ENCODE peak calls at places on chromosomes 4 and X, in four cellular contexts. One of them, this sample, is unnamed.

GRCh38 chrX:138504254-138504653 is 207.3 kb downstream of the FGF13 start:
- DNase-seq in cardiac muscle cell: no peak
- DNase-seq in mucosa of descending colon: no peak
- DNase-seq in psoas muscle: no peak
- DNase-seq in this sample: no peak

GRCh38 chr4:108834787-108835384 is 72.0 kb upstream of the ETNPPL start:
- DNase-seq in cardiac muscle cell: peak; percentile 55
- DNase-seq in mucosa of descending colon: no peak
- DNase-seq in psoas muscle: no peak
- DNase-seq in this sample: no peak

GRCh38 chr4:93396274-93396673 is 432.3 kb upstream of the ATOH1 start:
- DNase-seq in cardiac muscle cell: no peak
- DNase-seq in mucosa of descending colon: no peak
- DNase-seq in psoas muscle: no peak
- DNase-seq in this sample: no peak

GRCh38 chrX:115533485-115533884 is 27.5 kb upstream of the PLS3 start:
- DNase-seq in cardiac muscle cell: no peak
- DNase-seq in mucosa of descending colon: no peak
- DNase-seq in psoas muscle: no peak
- DNase-seq in this sample: no peak

GRCh38 chrX:153454901-153455550 is 9.2 kb upstream of the TREX2 start:
- DNase-seq in cardiac muscle cell: no peak
- DNase-seq in mucosa of descending colon: no peak
- DNase-seq in psoas muscle: peak; percentile 12
- DNase-seq in this sample: no peak

GRCh38 chr4:25638221-25638601 is 17.4 kb upstream of the SLC34A2 start:
- DNase-seq in cardiac muscle cell: no peak
- DNase-seq in mucosa of descending colon: no peak
- DNase-seq in psoas muscle: no peak
- DNase-seq in this sample: no peak

GRCh38 chr4:41692717-41693345 is 55.7 kb downstream of the PHOX2B start:
- DNase-seq in cardiac muscle cell: peak; percentile 73
- DNase-seq in mucosa of descending colon: peak; percentile 42
- DNase-seq in psoas muscle: peak; percentile 58
- DNase-seq in this sample: peak; percentile 15

GRCh38 chr4:138983690-138984089 is 31.9 kb upstream of the NOCT start:
- DNase-seq in cardiac muscle cell: no peak
- DNase-seq in mucosa of descending colon: no peak
- DNase-seq in psoas muscle: no peak
- DNase-seq in this sample: no peak

GRCh38 chrX:84907324-84907946 is 96.2 kb upstream of the APOOL start:
- DNase-seq in cardiac muscle cell: peak; percentile 6
- DNase-seq in mucosa of descending colon: no peak
- DNase-seq in psoas muscle: no peak
- DNase-seq in this sample: no peak

GRCh38 chr4:99087887-99088484 is 602 bp downstream of the ADH5 start:
- DNase-seq in cardiac muscle cell: peak; percentile 67
- DNase-seq in mucosa of descending colon: peak; percentile 70
- DNase-seq in psoas muscle: peak; percentile 86
- DNase-seq in this sample: peak; percentile 81

GRCh38 chr4:78645853-78646757 is 94.5 kb downstream of the ANXA3 start:
- DNase-seq in cardiac muscle cell: no peak
- DNase-seq in mucosa of descending colon: peak; percentile 67
- DNase-seq in psoas muscle: peak; percentile 82
- DNase-seq in this sample: peak; percentile 81

GRCh38 chrX:19005909-19006308 is 22.0 kb upstream of the PHKA2 start:
- DNase-seq in cardiac muscle cell: no peak
- DNase-seq in mucosa of descending colon: peak; percentile 13
- DNase-seq in psoas muscle: no peak
- DNase-seq in this sample: no peak
- TF ChIP-seq CTCF in cardiac muscle cell: no peak
- TF ChIP-seq CTCF in mucosa of descending colon: no peak
- TF ChIP-seq CTCF in psoas muscle: no peak
- TF ChIP-seq CTCF in this sample: no peak

GRCh38 chr4:7279902-7280301 is 87.6 kb downstream of the SORCS2 start:
- DNase-seq in cardiac muscle cell: no peak
- DNase-seq in mucosa of descending colon: no peak
- DNase-seq in psoas muscle: no peak
- DNase-seq in this sample: no peak
- H3K36me3 ChIP-seq in cardiac muscle cell: no peaks in the 10 kb centered on the region
- H3K36me3 ChIP-seq in mucosa of descending colon: no peaks in the 10 kb centered on the region
- H3K36me3 ChIP-seq in psoas muscle: no peaks in the 10 kb centered on the region
- H3K36me3 ChIP-seq in this sample: no peaks in the 10 kb centered on the region

GRCh38 chr4:151667025-151667424 is 93.8 kb downstream of the GATB start:
- DNase-seq in cardiac muscle cell: no peak
- DNase-seq in mucosa of descending colon: no peak
- DNase-seq in psoas muscle: peak; percentile 73
- DNase-seq in this sample: peak; percentile 70

GRCh38 chr4:151666501-151666900 is 94.3 kb downstream of the GATB start:
- DNase-seq in cardiac muscle cell: no peak
- DNase-seq in mucosa of descending colon: no peak
- DNase-seq in psoas muscle: no peak
- DNase-seq in this sample: no peak

GRCh38 chr4:151665442-151666127 is 95.2 kb downstream of the GATB start:
- DNase-seq in cardiac muscle cell: no peak
- DNase-seq in mucosa of descending colon: no peak
- DNase-seq in psoas muscle: no peak
- DNase-seq in this sample: no peak

GRCh38 chr4:151664289-151664688 is 96.5 kb downstream of the GATB start:
- DNase-seq in cardiac muscle cell: no peak
- DNase-seq in mucosa of descending colon: no peak
- DNase-seq in psoas muscle: no peak
- DNase-seq in this sample: no peak

DNA sequence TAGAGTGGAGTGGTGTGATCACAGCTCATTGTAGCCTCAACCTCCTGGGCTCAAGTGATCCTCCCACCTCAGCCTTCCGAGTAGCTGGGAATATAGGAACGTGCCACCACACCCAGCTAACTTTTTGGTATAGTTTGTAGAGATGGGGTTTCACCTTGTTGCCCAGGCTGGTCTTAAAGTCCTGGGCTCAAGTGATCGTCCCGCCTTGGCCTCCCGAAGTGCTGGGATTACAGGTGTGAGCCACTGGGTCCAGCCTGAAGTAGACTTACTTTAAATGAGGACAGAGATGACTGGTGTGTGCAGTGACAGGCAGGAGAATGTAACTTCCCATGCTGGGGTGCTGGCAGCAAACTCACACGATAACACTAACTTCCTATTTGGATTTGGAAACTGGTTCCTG is 95.8 kb downstream of the GATB start:
- DNase-seq in cardiac muscle cell: no peak
- DNase-seq in mucosa of descending colon: no peak
- DNase-seq in psoas muscle: no peak
- DNase-seq in this sample: no peak
- H3K4me1 ChIP-seq in cardiac muscle cell: peaks cover 11% of the 10 kb centered on the region
- H3K4me1 ChIP-seq in mucosa of descending colon: no peaks in the 10 kb centered on the region
- H3K4me1 ChIP-seq in psoas muscle: peaks cover 69% of the 10 kb centered on the region
- H3K4me1 ChIP-seq in this sample: peaks cover 53% of the 10 kb centered on the region

GRCh38 chrX:40156472-40157227 is 58.9 kb upstream of the BCOR start:
- DNase-seq in cardiac muscle cell: no peak
- DNase-seq in mucosa of descending colon: no peak
- DNase-seq in psoas muscle: no peak
- DNase-seq in this sample: no peak

GRCh38 chrX:40155617-40156471 is 58.1 kb upstream of the BCOR start:
- DNase-seq in cardiac muscle cell: no peak
- DNase-seq in mucosa of descending colon: peak; percentile 12
- DNase-seq in psoas muscle: no peak
- DNase-seq in this sample: no peak

GRCh38 chrX:40157228-40158035 is 59.7 kb upstream of the BCOR start:
- DNase-seq in cardiac muscle cell: no peak
- DNase-seq in mucosa of descending colon: no peak
- DNase-seq in psoas muscle: no peak
- DNase-seq in this sample: no peak

GRCh38 chrX:40154853-40155616 is 57.3 kb upstream of the BCOR start:
- DNase-seq in cardiac muscle cell: peak; percentile 95
- DNase-seq in mucosa of descending colon: peak; percentile 60
- DNase-seq in psoas muscle: peak; percentile 84
- DNase-seq in this sample: peak; percentile 79

DNA sequence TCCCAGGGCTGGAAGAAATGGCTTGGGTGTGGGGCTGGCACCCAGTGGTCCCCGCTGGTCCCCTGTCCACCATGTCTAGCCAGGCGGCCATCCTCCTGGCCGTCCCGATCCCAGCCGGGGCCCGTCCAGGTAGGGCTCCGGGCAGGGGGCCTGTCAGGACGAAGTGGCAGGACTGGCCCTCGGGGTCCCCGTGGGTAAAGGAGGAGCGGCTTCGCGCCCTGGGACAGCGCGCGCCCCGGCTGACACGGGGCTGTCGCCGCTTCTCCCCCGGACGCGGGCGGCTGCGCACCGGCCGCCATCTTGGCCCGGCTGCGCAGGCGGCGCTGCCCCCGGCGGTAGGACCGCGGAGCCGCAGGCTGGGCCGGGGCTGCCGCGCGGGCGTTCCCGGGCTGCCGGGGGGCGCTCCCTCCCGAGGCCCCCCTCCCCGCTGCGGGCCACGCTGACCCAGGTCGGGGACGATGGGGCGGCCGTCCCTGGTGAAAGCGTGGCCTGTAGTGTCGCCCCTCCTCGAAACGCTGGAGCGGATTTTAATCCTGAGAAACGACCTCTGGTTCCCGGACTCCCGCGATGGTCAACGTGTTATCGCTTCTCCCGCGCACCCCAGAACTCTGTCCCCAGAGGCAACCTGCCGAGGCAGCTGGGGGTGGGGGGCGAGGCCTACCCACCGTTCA is 60.4 kb upstream of the BCOR start:
- DNase-seq in cardiac muscle cell: peak; percentile 75
- DNase-seq in mucosa of descending colon: peak; percentile 23
- DNase-seq in psoas muscle: peak; percentile 64
- DNase-seq in this sample: no peak
- TF ChIP-seq CTCF in cardiac muscle cell: peak; percentile 2
- TF ChIP-seq CTCF in mucosa of descending colon: peak; percentile 52
- TF ChIP-seq CTCF in psoas muscle: peak; percentile 59
- TF ChIP-seq CTCF in this sample: peak; percentile 78

DNA sequence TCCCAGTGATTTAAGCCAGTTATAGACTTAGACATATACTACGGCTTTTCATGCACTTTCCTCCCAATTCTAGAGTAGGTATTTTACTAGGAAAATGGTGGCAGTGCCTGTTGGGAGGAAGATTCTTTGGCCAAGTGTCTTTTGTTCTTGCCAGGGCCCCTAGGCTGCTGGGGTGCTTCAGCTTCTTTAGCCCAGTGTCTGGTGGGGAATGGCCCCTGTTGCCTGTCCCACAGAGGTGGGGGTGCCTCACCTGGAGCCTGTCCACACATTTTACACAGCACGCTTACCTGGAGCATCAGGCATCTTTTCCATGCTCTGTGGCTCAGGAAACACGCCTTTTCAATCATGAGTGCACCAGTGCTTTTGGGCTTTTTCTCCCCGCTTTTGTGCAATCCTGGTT is 33.2 kb upstream of the MSANTD1 start:
- DNase-seq in cardiac muscle cell: no peak
- DNase-seq in mucosa of descending colon: no peak
- DNase-seq in psoas muscle: peak; percentile 6
- DNase-seq in this sample: peak; percentile 1
- H3K36me3 ChIP-seq in cardiac muscle cell: peaks cover 58% of the 10 kb centered on the region
- H3K36me3 ChIP-seq in mucosa of descending colon: peaks cover 14% of the 10 kb centered on the region
- H3K36me3 ChIP-seq in psoas muscle: peaks cover 11% of the 10 kb centered on the region
- H3K36me3 ChIP-seq in this sample: no peaks in the 10 kb centered on the region

GRCh38 chrX:10608099-10608498 is 12.3 kb downstream of the MID1 start:
- DNase-seq in cardiac muscle cell: no peak
- DNase-seq in mucosa of descending colon: peak; percentile 31
- DNase-seq in psoas muscle: no peak
- DNase-seq in this sample: no peak

GRCh38 chrX:10603612-10604011 is 16.8 kb downstream of the MID1 start:
- DNase-seq in cardiac muscle cell: no peak
- DNase-seq in mucosa of descending colon: no peak
- DNase-seq in psoas muscle: no peak
- DNase-seq in this sample: no peak

GRCh38 chrX:10602646-10603045 is 17.7 kb downstream of the MID1 start:
- DNase-seq in cardiac muscle cell: no peak
- DNase-seq in mucosa of descending colon: no peak
- DNase-seq in psoas muscle: no peak
- DNase-seq in this sample: no peak

GRCh38 chrX:10611441-10612090 is 8.8 kb downstream of the MID1 start:
- DNase-seq in cardiac muscle cell: no peak
- DNase-seq in mucosa of descending colon: no peak
- DNase-seq in psoas muscle: no peak
- DNase-seq in this sample: no peak

DNA sequence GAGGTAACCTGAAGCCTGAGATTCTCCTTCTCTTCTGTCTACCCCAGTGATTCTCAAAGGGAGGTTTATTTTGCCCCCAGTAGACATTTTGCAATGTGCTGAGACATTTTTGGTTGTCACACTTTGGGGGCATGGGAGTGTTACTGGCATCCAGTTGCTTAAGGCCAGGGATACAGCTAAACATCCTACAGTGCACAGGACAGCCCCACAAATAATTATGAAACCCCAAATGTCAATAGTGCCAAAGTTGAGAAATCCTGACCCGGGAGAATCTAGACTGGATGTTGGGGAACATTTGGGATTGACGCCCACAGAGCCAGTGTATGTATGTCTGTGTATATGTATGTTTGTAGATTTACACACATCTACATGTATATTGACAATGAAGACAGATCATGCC is 13.2 kb downstream of the MID1 start:
- DNase-seq in cardiac muscle cell: no peak
- DNase-seq in mucosa of descending colon: no peak
- DNase-seq in psoas muscle: no peak
- DNase-seq in this sample: no peak
- H3K4me1 ChIP-seq in cardiac muscle cell: peaks cover 13% of the 10 kb centered on the region
- H3K4me1 ChIP-seq in mucosa of descending colon: no peaks in the 10 kb centered on the region
- H3K4me1 ChIP-seq in psoas muscle: no peaks in the 10 kb centered on the region
- H3K4me1 ChIP-seq in this sample: no peaks in the 10 kb centered on the region

GRCh38 chrX:68402094-68402493 is 31.2 kb downstream of the OPHN1 start:
- DNase-seq in cardiac muscle cell: no peak
- DNase-seq in mucosa of descending colon: no peak
- DNase-seq in psoas muscle: no peak
- DNase-seq in this sample: no peak
- TF ChIP-seq CTCF in cardiac muscle cell: no peak
- TF ChIP-seq CTCF in mucosa of descending colon: no peak
- TF ChIP-seq CTCF in psoas muscle: no peak
- TF ChIP-seq CTCF in this sample: no peak

GRCh38 chr4:153327247-153327646 is 17.2 kb upstream of the MND1 start:
- DNase-seq in cardiac muscle cell: no peak
- DNase-seq in mucosa of descending colon: no peak
- DNase-seq in psoas muscle: no peak
- DNase-seq in this sample: no peak

GRCh38 chr4:153333874-153334273 is 10.6 kb upstream of the MND1 start:
- DNase-seq in cardiac muscle cell: no peak
- DNase-seq in mucosa of descending colon: no peak
- DNase-seq in psoas muscle: no peak
- DNase-seq in this sample: no peak

GRCh38 chr4:153335665-153336064 is 8.8 kb upstream of the MND1 start:
- DNase-seq in cardiac muscle cell: no peak
- DNase-seq in mucosa of descending colon: no peak
- DNase-seq in psoas muscle: no peak
- DNase-seq in this sample: no peak

GRCh38 chr4:153337686-153338085 is 6.8 kb upstream of the MND1 start:
- DNase-seq in cardiac muscle cell: no peak
- DNase-seq in mucosa of descending colon: no peak
- DNase-seq in psoas muscle: no peak
- DNase-seq in this sample: no peak

GRCh38 chr4:153332936-153333335 is 11.6 kb upstream of the MND1 start:
- DNase-seq in cardiac muscle cell: no peak
- DNase-seq in mucosa of descending colon: no peak
- DNase-seq in psoas muscle: no peak
- DNase-seq in this sample: no peak
- H3K36me3 ChIP-seq in cardiac muscle cell: peaks cover 12% of the 10 kb centered on the region
- H3K36me3 ChIP-seq in mucosa of descending colon: no peaks in the 10 kb centered on the region
- H3K36me3 ChIP-seq in psoas muscle: peaks cover 9% of the 10 kb centered on the region
- H3K36me3 ChIP-seq in this sample: no peaks in the 10 kb centered on the region